ENCODE peak calls at places on chromosomes 3 and 15, in nine cellular contexts. One of them, this sample, is unnamed.
A peak's percentile ranks its signal among the peaks of the same experiment; 100 is the strongest.

GRCh38 chr3:106208979-106209378 is 340.2 kb upstream of the CBLB start:
- DNase-seq in NCI-H1436: no peak
- DNase-seq in activated CD4-positive, CD25-positive, alpha-beta regulatory T cell treated with anti-CD3 and anti-CD28 coated beads, Interleukin-2, amount 50 U/mL, for 16 hours: no peak
- DNase-seq in non-pigmented ciliary epithelial cell: no peak
- DNase-seq in posterior cingulate gyrus: no peak
- DNase-seq in uterus: no peak
- DNase-seq in posterior vena cava: no peak
- DNase-seq in SK-N-SH: no peak
- DNase-seq in HEK293T: no peak
- DNase-seq in this sample: no peak

GRCh38 chr15:29437888-29438713 is 168.5 kb upstream of the NSMCE3 start:
- DNase-seq in activated CD4-positive, CD25-positive, alpha-beta regulatory T cell treated with anti-CD3 and anti-CD28 coated beads, Interleukin-2, amount 50 U/mL, for 16 hours: no peak
- DNase-seq in NCI-H1436: no peak
- DNase-seq in non-pigmented ciliary epithelial cell: no peak
- DNase-seq in SK-N-SH: no peak
- DNase-seq in posterior vena cava: no peak
- DNase-seq in posterior cingulate gyrus: peak; percentile 33
- DNase-seq in HEK293T: no peak
- DNase-seq in uterus: no peak
- DNase-seq in this sample: no peak

GRCh38 chr15:85443593-85444328 is 63.4 kb downstream of the AKAP13 start:
- DNase-seq in non-pigmented ciliary epithelial cell: no peak
- DNase-seq in uterus: no peak
- DNase-seq in HEK293T: peak; percentile 48
- DNase-seq in NCI-H1436: no peak
- DNase-seq in posterior vena cava: no peak
- DNase-seq in SK-N-SH: no peak
- DNase-seq in posterior cingulate gyrus: no peak
- DNase-seq in activated CD4-positive, CD25-positive, alpha-beta regulatory T cell treated with anti-CD3 and anti-CD28 coated beads, Interleukin-2, amount 50 U/mL, for 16 hours: no peak
- DNase-seq in this sample: no peak

GRCh38 chr3:44114142-44114541 is 127.5 kb upstream of the TOPAZ1 start:
- DNase-seq in non-pigmented ciliary epithelial cell: no peak
- DNase-seq in posterior cingulate gyrus: peak; percentile 89
- DNase-seq in NCI-H1436: no peak
- DNase-seq in posterior vena cava: no peak
- DNase-seq in uterus: no peak
- DNase-seq in SK-N-SH: peak; percentile 20
- DNase-seq in HEK293T: peak; percentile 68
- DNase-seq in activated CD4-positive, CD25-positive, alpha-beta regulatory T cell treated with anti-CD3 and anti-CD28 coated beads, Interleukin-2, amount 50 U/mL, for 16 hours: no peak
- DNase-seq in this sample: peak; percentile 68

GRCh38 chr3:170520996-170521395 is 64.9 kb downstream of the SLC7A14 start:
- DNase-seq in posterior cingulate gyrus: no peak
- DNase-seq in non-pigmented ciliary epithelial cell: no peak
- DNase-seq in HEK293T: no peak
- DNase-seq in posterior vena cava: no peak
- DNase-seq in activated CD4-positive, CD25-positive, alpha-beta regulatory T cell treated with anti-CD3 and anti-CD28 coated beads, Interleukin-2, amount 50 U/mL, for 16 hours: no peak
- DNase-seq in SK-N-SH: no peak
- DNase-seq in uterus: no peak
- DNase-seq in NCI-H1436: no peak
- DNase-seq in this sample: no peak

GRCh38 chr15:81356252-81356651 is 17.8 kb downstream of the TMC3 start:
- DNase-seq in non-pigmented ciliary epithelial cell: no peak
- DNase-seq in NCI-H1436: no peak
- DNase-seq in SK-N-SH: no peak
- DNase-seq in HEK293T: no peak
- DNase-seq in activated CD4-positive, CD25-positive, alpha-beta regulatory T cell treated with anti-CD3 and anti-CD28 coated beads, Interleukin-2, amount 50 U/mL, for 16 hours: no peak
- DNase-seq in posterior cingulate gyrus: no peak
- DNase-seq in posterior vena cava: no peak
- DNase-seq in uterus: no peak
- DNase-seq in this sample: no peak

GRCh38 chr3:127815641-127816605 is 6.4 kb downstream of the MGLL start:
- DNase-seq in posterior cingulate gyrus: no peak
- DNase-seq in HEK293T: no peak
- DNase-seq in SK-N-SH: no peak
- DNase-seq in NCI-H1436: no peak
- DNase-seq in uterus: no peak
- DNase-seq in posterior vena cava: no peak
- DNase-seq in activated CD4-positive, CD25-positive, alpha-beta regulatory T cell treated with anti-CD3 and anti-CD28 coated beads, Interleukin-2, amount 50 U/mL, for 16 hours: no peak
- DNase-seq in non-pigmented ciliary epithelial cell: no peak
- DNase-seq in this sample: no peak

GRCh38 chr15:74108111-74108510 is 22.3 kb upstream of the ISLR2 start:
- DNase-seq in HEK293T: no peak
- DNase-seq in uterus: no peak
- DNase-seq in activated CD4-positive, CD25-positive, alpha-beta regulatory T cell treated with anti-CD3 and anti-CD28 coated beads, Interleukin-2, amount 50 U/mL, for 16 hours: no peak
- DNase-seq in SK-N-SH: no peak
- DNase-seq in NCI-H1436: no peak
- DNase-seq in posterior vena cava: no peak
- DNase-seq in non-pigmented ciliary epithelial cell: no peak
- DNase-seq in posterior cingulate gyrus: peak; percentile 56
- DNase-seq in this sample: no peak

GRCh38 chr15:61839541-61839940 is 220.7 kb downstream of the VPS13C start:
- DNase-seq in posterior cingulate gyrus: no peak
- DNase-seq in NCI-H1436: no peak
- DNase-seq in posterior vena cava: no peak
- DNase-seq in activated CD4-positive, CD25-positive, alpha-beta regulatory T cell treated with anti-CD3 and anti-CD28 coated beads, Interleukin-2, amount 50 U/mL, for 16 hours: no peak
- DNase-seq in uterus: no peak
- DNase-seq in non-pigmented ciliary epithelial cell: no peak
- DNase-seq in HEK293T: no peak
- DNase-seq in SK-N-SH: no peak
- DNase-seq in this sample: no peak

GRCh38 chr3:16350041-16350952 is 85.3 kb downstream of the OXNAD1 start:
- DNase-seq in HEK293T: no peak
- DNase-seq in non-pigmented ciliary epithelial cell: no peak
- DNase-seq in NCI-H1436: no peak
- DNase-seq in uterus: no peak
- DNase-seq in SK-N-SH: peak; percentile 28
- DNase-seq in posterior cingulate gyrus: no peak
- DNase-seq in activated CD4-positive, CD25-positive, alpha-beta regulatory T cell treated with anti-CD3 and anti-CD28 coated beads, Interleukin-2, amount 50 U/mL, for 16 hours: no peak
- DNase-seq in posterior vena cava: no peak
- DNase-seq in this sample: no peak

GRCh38 chr15:38030609-38031008 is 96.2 kb downstream of the TMCO5A start:
- DNase-seq in SK-N-SH: no peak
- DNase-seq in uterus: no peak
- DNase-seq in posterior vena cava: no peak
- DNase-seq in non-pigmented ciliary epithelial cell: no peak
- DNase-seq in NCI-H1436: no peak
- DNase-seq in activated CD4-positive, CD25-positive, alpha-beta regulatory T cell treated with anti-CD3 and anti-CD28 coated beads, Interleukin-2, amount 50 U/mL, for 16 hours: no peak
- DNase-seq in posterior cingulate gyrus: no peak
- DNase-seq in HEK293T: no peak
- DNase-seq in this sample: no peak